ENCODE peak calls at places on chromosomes 11 and 22, in eight cellular contexts. One of them, this sample, is unnamed.

GRCh38 chr11:87038235-87038960 is 664 bp downstream of the TMEM135 start:
- DNase-seq in hepatic stellate cell: no peak
- DNase-seq in non-pigmented ciliary epithelial cell: no peak
- DNase-seq in activated gamma-delta T cell treated with Interleukin-2 at 50 U/mL for 16 hours: no peak
- DNase-seq in iris pigment epithelial cell: no peak
- DNase-seq in substantia nigra: no peak
- DNase-seq in GM04504: no peak
- DNase-seq in MV-4-11: no peak
- DNase-seq in this sample: peak; percentile 12

GRCh38 chr11:8356731-8357504 is 93.2 kb upstream of the LMO1 start:
- DNase-seq in iris pigment epithelial cell: no peak
- DNase-seq in substantia nigra: no peak
- DNase-seq in non-pigmented ciliary epithelial cell: no peak
- DNase-seq in GM04504: no peak
- DNase-seq in MV-4-11: no peak
- DNase-seq in hepatic stellate cell: no peak
- DNase-seq in activated gamma-delta T cell treated with Interleukin-2 at 50 U/mL for 16 hours: no peak
- DNase-seq in this sample: peak; percentile 10

GRCh38 chr22:45832180-45832579 is 144.8 kb downstream of the WNT7B start:
- DNase-seq in activated gamma-delta T cell treated with Interleukin-2 at 50 U/mL for 16 hours: no peak
- DNase-seq in MV-4-11: no peak
- DNase-seq in non-pigmented ciliary epithelial cell: no peak
- DNase-seq in substantia nigra: no peak
- DNase-seq in iris pigment epithelial cell: no peak
- DNase-seq in GM04504: no peak
- DNase-seq in hepatic stellate cell: no peak
- DNase-seq in this sample: no peak

GRCh38 chr11:59616396-59616982 is 915 bp upstream of the OSBP start:
- DNase-seq in MV-4-11: no peak
- DNase-seq in iris pigment epithelial cell: no peak
- DNase-seq in activated gamma-delta T cell treated with Interleukin-2 at 50 U/mL for 16 hours: no peak
- DNase-seq in substantia nigra: no peak
- DNase-seq in non-pigmented ciliary epithelial cell: no peak
- DNase-seq in hepatic stellate cell: peak; percentile 5
- DNase-seq in GM04504: no peak
- DNase-seq in this sample: no peak

GRCh38 chr11:4178813-4179662 is 84.4 kb downstream of the RRM1 start:
- DNase-seq in hepatic stellate cell: no peak
- DNase-seq in GM04504: no peak
- DNase-seq in non-pigmented ciliary epithelial cell: no peak
- DNase-seq in iris pigment epithelial cell: no peak
- DNase-seq in activated gamma-delta T cell treated with Interleukin-2 at 50 U/mL for 16 hours: no peak
- DNase-seq in MV-4-11: no peak
- DNase-seq in substantia nigra: no peak
- DNase-seq in this sample: no peak

GRCh38 chr11:61357233-61357893 is 4.3 kb downstream of the CYB561A3 start:
- DNase-seq in non-pigmented ciliary epithelial cell: no peak
- DNase-seq in MV-4-11: peak; percentile 90
- DNase-seq in hepatic stellate cell: no peak
- DNase-seq in substantia nigra: no peak
- DNase-seq in iris pigment epithelial cell: no peak
- DNase-seq in GM04504: no peak
- DNase-seq in activated gamma-delta T cell treated with Interleukin-2 at 50 U/mL for 16 hours: no peak
- DNase-seq in this sample: no peak

GRCh38 chr22:23501708-23502107 is 78.4 kb downstream of the IGLL1 start:
- DNase-seq in activated gamma-delta T cell treated with Interleukin-2 at 50 U/mL for 16 hours: no peak
- DNase-seq in GM04504: no peak
- DNase-seq in hepatic stellate cell: no peak
- DNase-seq in iris pigment epithelial cell: no peak
- DNase-seq in MV-4-11: no peak
- DNase-seq in non-pigmented ciliary epithelial cell: no peak
- DNase-seq in substantia nigra: no peak
- DNase-seq in this sample: no peak

GRCh38 chr11:294795-295194 is 4.5 kb downstream of the IFITM5 start:
- DNase-seq in non-pigmented ciliary epithelial cell: no peak
- DNase-seq in GM04504: no peak
- DNase-seq in MV-4-11: no peak
- DNase-seq in hepatic stellate cell: no peak
- DNase-seq in substantia nigra: no peak
- DNase-seq in activated gamma-delta T cell treated with Interleukin-2 at 50 U/mL for 16 hours: no peak
- DNase-seq in iris pigment epithelial cell: no peak
- DNase-seq in this sample: no peak

GRCh38 chr11:124536520-124536919 is 6.9 kb downstream of the OR8B12 start:
- DNase-seq in MV-4-11: peak; percentile 95
- DNase-seq in hepatic stellate cell: peak; percentile 12
- DNase-seq in non-pigmented ciliary epithelial cell: peak; percentile 70
- DNase-seq in iris pigment epithelial cell: peak; percentile 96
- DNase-seq in GM04504: no peak
- DNase-seq in substantia nigra: peak; percentile 11
- DNase-seq in activated gamma-delta T cell treated with Interleukin-2 at 50 U/mL for 16 hours: no peak
- DNase-seq in this sample: peak; percentile 47

GRCh38 chr11:112795896-112796686 is 165.1 kb upstream of the NCAM1 start:
- DNase-seq in iris pigment epithelial cell: no peak
- DNase-seq in hepatic stellate cell: no peak
- DNase-seq in GM04504: no peak
- DNase-seq in non-pigmented ciliary epithelial cell: no peak
- DNase-seq in substantia nigra: no peak
- DNase-seq in activated gamma-delta T cell treated with Interleukin-2 at 50 U/mL for 16 hours: no peak
- DNase-seq in MV-4-11: no peak
- DNase-seq in this sample: no peak

GRCh38 chr11:77557553-77557952 is 32.2 kb upstream of the AQP11 start:
- DNase-seq in hepatic stellate cell: no peak
- DNase-seq in GM04504: no peak
- DNase-seq in MV-4-11: peak; percentile 19
- DNase-seq in iris pigment epithelial cell: no peak
- DNase-seq in non-pigmented ciliary epithelial cell: no peak
- DNase-seq in substantia nigra: no peak
- DNase-seq in activated gamma-delta T cell treated with Interleukin-2 at 50 U/mL for 16 hours: no peak
- DNase-seq in this sample: peak; percentile 33

GRCh38 chr22:24819941-24820461 is 14.0 kb downstream of the SGSM1 start:
- DNase-seq in GM04504: no peak
- DNase-seq in hepatic stellate cell: no peak
- DNase-seq in non-pigmented ciliary epithelial cell: no peak
- DNase-seq in MV-4-11: no peak
- DNase-seq in iris pigment epithelial cell: no peak
- DNase-seq in activated gamma-delta T cell treated with Interleukin-2 at 50 U/mL for 16 hours: no peak
- DNase-seq in substantia nigra: no peak
- DNase-seq in this sample: no peak

GRCh38 chr11:35951659-35952058 is 7.8 kb downstream of the LDLRAD3 start:
- DNase-seq in non-pigmented ciliary epithelial cell: no peak
- DNase-seq in GM04504: no peak
- DNase-seq in activated gamma-delta T cell treated with Interleukin-2 at 50 U/mL for 16 hours: no peak
- DNase-seq in hepatic stellate cell: no peak
- DNase-seq in substantia nigra: no peak
- DNase-seq in MV-4-11: peak; percentile 32
- DNase-seq in iris pigment epithelial cell: no peak
- DNase-seq in this sample: no peak

GRCh38 chr22:21094911-21095772 is 49.4 kb downstream of the LRRC74B start:
- DNase-seq in MV-4-11: no peak
- DNase-seq in iris pigment epithelial cell: no peak
- DNase-seq in GM04504: no peak
- DNase-seq in hepatic stellate cell: no peak
- DNase-seq in activated gamma-delta T cell treated with Interleukin-2 at 50 U/mL for 16 hours: no peak
- DNase-seq in substantia nigra: no peak
- DNase-seq in non-pigmented ciliary epithelial cell: no peak
- DNase-seq in this sample: no peak

GRCh38 chr11:130449246-130449990 is 973 bp downstream of the ADAMTS15 start:
- DNase-seq in non-pigmented ciliary epithelial cell: no peak
- DNase-seq in MV-4-11: no peak
- DNase-seq in substantia nigra: no peak
- DNase-seq in hepatic stellate cell: no peak
- DNase-seq in iris pigment epithelial cell: no peak
- DNase-seq in GM04504: no peak
- DNase-seq in activated gamma-delta T cell treated with Interleukin-2 at 50 U/mL for 16 hours: no peak
- DNase-seq in this sample: peak; percentile 25

GRCh38 chr11:46489668-46490560 is 98.3 kb upstream of the CHRM4 start:
- DNase-seq in GM04504: no peak
- DNase-seq in iris pigment epithelial cell: peak; percentile 65
- DNase-seq in MV-4-11: peak; percentile 32
- DNase-seq in hepatic stellate cell: peak; percentile 26
- DNase-seq in activated gamma-delta T cell treated with Interleukin-2 at 50 U/mL for 16 hours: peak; percentile 18
- DNase-seq in substantia nigra: no peak
- DNase-seq in non-pigmented ciliary epithelial cell: peak; percentile 13
- DNase-seq in this sample: peak; percentile 62

GRCh38 chr11:67483901-67484665 is 1.3 kb downstream of the AIP start:
- DNase-seq in activated gamma-delta T cell treated with Interleukin-2 at 50 U/mL for 16 hours: peak; percentile 36
- DNase-seq in iris pigment epithelial cell: no peak
- DNase-seq in GM04504: no peak
- DNase-seq in substantia nigra: no peak
- DNase-seq in hepatic stellate cell: no peak
- DNase-seq in non-pigmented ciliary epithelial cell: no peak
- DNase-seq in MV-4-11: no peak
- DNase-seq in this sample: no peak

GRCh38 chr22:22187299-22187698 is 57.3 kb upstream of the VPREB1 start:
- DNase-seq in iris pigment epithelial cell: no peak
- DNase-seq in hepatic stellate cell: no peak
- DNase-seq in activated gamma-delta T cell treated with Interleukin-2 at 50 U/mL for 16 hours: no peak
- DNase-seq in non-pigmented ciliary epithelial cell: no peak
- DNase-seq in MV-4-11: no peak
- DNase-seq in GM04504: no peak
- DNase-seq in substantia nigra: no peak
- DNase-seq in this sample: no peak

GRCh38 chr22:46084943-46085830 is 65.1 kb upstream of the PPARA start:
- DNase-seq in MV-4-11: no peak
- DNase-seq in non-pigmented ciliary epithelial cell: no peak
- DNase-seq in substantia nigra: no peak
- DNase-seq in iris pigment epithelial cell: no peak
- DNase-seq in hepatic stellate cell: peak; percentile 85
- DNase-seq in activated gamma-delta T cell treated with Interleukin-2 at 50 U/mL for 16 hours: no peak
- DNase-seq in GM04504: peak; percentile 86
- DNase-seq in this sample: peak; percentile 90

GRCh38 chr11:35804446-35805040 is 139.3 kb upstream of the LDLRAD3 start:
- DNase-seq in GM04504: no peak
- DNase-seq in iris pigment epithelial cell: no peak
- DNase-seq in hepatic stellate cell: no peak
- DNase-seq in substantia nigra: no peak
- DNase-seq in MV-4-11: no peak
- DNase-seq in non-pigmented ciliary epithelial cell: no peak
- DNase-seq in activated gamma-delta T cell treated with Interleukin-2 at 50 U/mL for 16 hours: no peak
- DNase-seq in this sample: no peak

GRCh38 chr11:86484164-86484794 is 109.6 kb downstream of the CCDC81 start:
- DNase-seq in hepatic stellate cell: peak; percentile 92
- DNase-seq in substantia nigra: no peak
- DNase-seq in GM04504: peak; percentile 99
- DNase-seq in iris pigment epithelial cell: peak; percentile 80
- DNase-seq in MV-4-11: no peak
- DNase-seq in non-pigmented ciliary epithelial cell: no peak
- DNase-seq in activated gamma-delta T cell treated with Interleukin-2 at 50 U/mL for 16 hours: no peak
- DNase-seq in this sample: peak; percentile 98

GRCh38 chr11:64661146-64661545 is 61.9 kb downstream of the NRXN2 start:
- DNase-seq in GM04504: peak; percentile 70
- DNase-seq in non-pigmented ciliary epithelial cell: no peak
- DNase-seq in iris pigment epithelial cell: peak; percentile 9
- DNase-seq in MV-4-11: no peak
- DNase-seq in substantia nigra: no peak
- DNase-seq in hepatic stellate cell: peak; percentile 90
- DNase-seq in activated gamma-delta T cell treated with Interleukin-2 at 50 U/mL for 16 hours: no peak
- DNase-seq in this sample: peak; percentile 79

GRCh38 chr22:36734171-36735058 is 30.9 kb upstream of the CACNG2 start:
- DNase-seq in iris pigment epithelial cell: peak; percentile 38
- DNase-seq in GM04504: peak; percentile 44
- DNase-seq in non-pigmented ciliary epithelial cell: no peak
- DNase-seq in substantia nigra: no peak
- DNase-seq in hepatic stellate cell: peak; percentile 65
- DNase-seq in MV-4-11: peak; percentile 80
- DNase-seq in activated gamma-delta T cell treated with Interleukin-2 at 50 U/mL for 16 hours: no peak
- DNase-seq in this sample: peak; percentile 44

GRCh38 chr11:19552684-19553083 is 160.0 kb upstream of the NAV2 start:
- DNase-seq in substantia nigra: no peak
- DNase-seq in GM04504: no peak
- DNase-seq in activated gamma-delta T cell treated with Interleukin-2 at 50 U/mL for 16 hours: no peak
- DNase-seq in hepatic stellate cell: no peak
- DNase-seq in MV-4-11: no peak
- DNase-seq in iris pigment epithelial cell: no peak
- DNase-seq in non-pigmented ciliary epithelial cell: no peak
- DNase-seq in this sample: no peak

GRCh38 chr11:71442880-71443279 is 5.3 kb downstream of the DHCR7 start:
- DNase-seq in hepatic stellate cell: no peak
- DNase-seq in GM04504: no peak
- DNase-seq in substantia nigra: no peak
- DNase-seq in non-pigmented ciliary epithelial cell: no peak
- DNase-seq in activated gamma-delta T cell treated with Interleukin-2 at 50 U/mL for 16 hours: no peak
- DNase-seq in iris pigment epithelial cell: no peak
- DNase-seq in MV-4-11: no peak
- DNase-seq in this sample: no peak

GRCh38 chr11:34860518-34860917 is 55.7 kb downstream of the APIP start:
- DNase-seq in non-pigmented ciliary epithelial cell: no peak
- DNase-seq in hepatic stellate cell: no peak
- DNase-seq in substantia nigra: no peak
- DNase-seq in activated gamma-delta T cell treated with Interleukin-2 at 50 U/mL for 16 hours: no peak
- DNase-seq in iris pigment epithelial cell: no peak
- DNase-seq in GM04504: no peak
- DNase-seq in MV-4-11: no peak
- DNase-seq in this sample: no peak

GRCh38 chr11:118282635-118283310 is 18.7 kb upstream of the MPZL2 start:
- DNase-seq in hepatic stellate cell: no peak
- DNase-seq in iris pigment epithelial cell: no peak
- DNase-seq in substantia nigra: no peak
- DNase-seq in MV-4-11: no peak
- DNase-seq in GM04504: no peak
- DNase-seq in non-pigmented ciliary epithelial cell: no peak
- DNase-seq in activated gamma-delta T cell treated with Interleukin-2 at 50 U/mL for 16 hours: no peak
- DNase-seq in this sample: no peak

GRCh38 chr22:28369849-28370248 is 309.8 kb downstream of the TTC28 start:
- DNase-seq in MV-4-11: no peak
- DNase-seq in iris pigment epithelial cell: no peak
- DNase-seq in hepatic stellate cell: no peak
- DNase-seq in non-pigmented ciliary epithelial cell: no peak
- DNase-seq in activated gamma-delta T cell treated with Interleukin-2 at 50 U/mL for 16 hours: no peak
- DNase-seq in GM04504: no peak
- DNase-seq in substantia nigra: no peak
- DNase-seq in this sample: no peak

GRCh38 chr11:19660076-19660475 is 52.6 kb upstream of the NAV2 start:
- DNase-seq in iris pigment epithelial cell: peak; percentile 84
- DNase-seq in hepatic stellate cell: no peak
- DNase-seq in activated gamma-delta T cell treated with Interleukin-2 at 50 U/mL for 16 hours: peak; percentile 11
- DNase-seq in MV-4-11: no peak
- DNase-seq in GM04504: no peak
- DNase-seq in substantia nigra: no peak
- DNase-seq in non-pigmented ciliary epithelial cell: no peak
- DNase-seq in this sample: peak; percentile 71

GRCh38 chr11:76802621-76803020 is 19.5 kb downstream of the TSKU start:
- DNase-seq in hepatic stellate cell: no peak
- DNase-seq in activated gamma-delta T cell treated with Interleukin-2 at 50 U/mL for 16 hours: no peak
- DNase-seq in substantia nigra: no peak
- DNase-seq in GM04504: no peak
- DNase-seq in iris pigment epithelial cell: no peak
- DNase-seq in MV-4-11: no peak
- DNase-seq in non-pigmented ciliary epithelial cell: no peak
- DNase-seq in this sample: no peak

GRCh38 chr11:22734628-22735345 is 68.4 kb downstream of the GAS2 start:
- DNase-seq in activated gamma-delta T cell treated with Interleukin-2 at 50 U/mL for 16 hours: no peak
- DNase-seq in MV-4-11: peak; percentile 71
- DNase-seq in substantia nigra: no peak
- DNase-seq in hepatic stellate cell: no peak
- DNase-seq in iris pigment epithelial cell: no peak
- DNase-seq in GM04504: no peak
- DNase-seq in non-pigmented ciliary epithelial cell: no peak
- DNase-seq in this sample: no peak

GRCh38 chr22:49104434-49104833 is 723.2 kb downstream of the BRD1 start:
- DNase-seq in activated gamma-delta T cell treated with Interleukin-2 at 50 U/mL for 16 hours: no peak
- DNase-seq in hepatic stellate cell: no peak
- DNase-seq in GM04504: no peak
- DNase-seq in iris pigment epithelial cell: no peak
- DNase-seq in MV-4-11: no peak
- DNase-seq in substantia nigra: no peak
- DNase-seq in non-pigmented ciliary epithelial cell: no peak
- DNase-seq in this sample: no peak

GRCh38 chr22:50519151-50519550 is 6.2 kb downstream of the SCO2 start:
- DNase-seq in GM04504: no peak
- DNase-seq in activated gamma-delta T cell treated with Interleukin-2 at 50 U/mL for 16 hours: no peak
- DNase-seq in hepatic stellate cell: no peak
- DNase-seq in non-pigmented ciliary epithelial cell: no peak
- DNase-seq in iris pigment epithelial cell: no peak
- DNase-seq in MV-4-11: no peak
- DNase-seq in substantia nigra: no peak
- DNase-seq in this sample: no peak

GRCh38 chr22:29313126-29314071 is 2.1 kb downstream of the RASL10A start:
- DNase-seq in GM04504: no peak
- DNase-seq in iris pigment epithelial cell: peak; percentile 45
- DNase-seq in hepatic stellate cell: peak; percentile 53
- DNase-seq in MV-4-11: no peak
- DNase-seq in activated gamma-delta T cell treated with Interleukin-2 at 50 U/mL for 16 hours: no peak
- DNase-seq in non-pigmented ciliary epithelial cell: no peak
- DNase-seq in substantia nigra: no peak
- DNase-seq in this sample: no peak

This sample was measured in EH.